ENCODE peak calls at places on chromosome 12, in five cellular contexts. M is cardiac muscle cell, Y is lower lobe of right lung, U is tibial artery, W is sigmoid colon. T is an unnamed sample.

GRCh38 chr12:22276846-22277245 is 57.7 kb downstream of the ST8SIA1 start:
- DNase-seq in W (no peak), Y (no peak), U (no peak), M (no peak), T (no peak)

GRCh38 chr12:9098463-9099026 is 17.2 kb downstream of the A2M start:
- DNase-seq in U (no peak), Y (no peak), W (no peak), M (no peak), T (no peak)

GRCh38 chr12:57477710-57478681 is 1.7 kb downstream of the ARHGAP9 start:
- DNase-seq in Y (no peak), M (no peak), W (no peak), U (no peak), T (peak; percentile 99)

GRCh38 chr12:51428256-51428655 is 3.6 kb downstream of the SLC4A8 start:
- DNase-seq in W (no peak), U (no peak), Y (no peak), M (no peak), T (no peak)

GRCh38 chr12:103495158-103495782 is 498 bp downstream of the C12orf42 start:
- DNase-seq in M (peak; percentile 50), Y (peak; percentile 41), W (no peak), U (no peak), T (no peak)

GRCh38 chr12:75935544-75936242 is 95.9 kb downstream of the PHLDA1 start:
- DNase-seq in Y (no peak), U (no peak), W (no peak), M (no peak), T (no peak)

GRCh38 chr12:116138781-116139180 is 138.7 kb downstream of the MED13L start:
- DNase-seq in U (no peak), M (no peak), Y (no peak), W (no peak), T (no peak)

GRCh38 chr12:101235686-101236085 is 25.6 kb upstream of the SLC5A8 start:
- DNase-seq in M (no peak), Y (no peak), W (no peak), U (no peak), T (no peak)

GRCh38 chr12:66709444-66709773 is 30.5 kb upstream of the GRIP1 start:
- DNase-seq in Y (no peak), W (no peak), U (no peak), M (no peak), T (no peak)

DNA sequence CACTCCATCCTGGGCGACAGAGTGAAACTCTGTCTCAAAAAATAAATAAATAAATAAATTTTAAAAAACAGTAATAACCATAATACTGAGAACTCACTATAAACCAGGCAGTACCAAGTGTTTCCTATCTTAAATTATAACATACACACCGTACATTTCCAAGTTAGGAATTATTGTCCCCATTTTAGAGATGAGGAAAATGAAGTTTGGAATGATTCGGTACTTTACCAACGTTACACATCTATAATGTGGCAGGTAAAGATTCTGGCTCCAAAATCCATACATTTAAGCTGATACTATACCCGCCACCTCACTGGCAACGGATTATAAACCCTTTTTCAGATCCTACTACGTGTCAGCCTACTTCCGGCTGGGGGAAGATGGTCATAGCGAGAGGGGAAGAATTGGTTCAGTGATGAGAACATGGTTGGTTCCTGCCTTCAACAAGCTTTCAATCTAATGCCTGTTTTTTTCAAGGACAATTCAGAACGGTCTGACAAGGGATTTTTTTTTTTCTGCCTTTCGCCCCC is 105.9 kb upstream of the ATF7IP start:
- DNase-seq in Y (no peak), M (no peak), W (no peak), U (no peak), T (no peak)
- H3K4me1 ChIP-seq in Y (peaks cover 59% of the 10 kb centered on the region), M (peaks cover 35% of the 10 kb centered on the region), W (peaks cover 5% of the 10 kb centered on the region), U (peaks cover 33% of the 10 kb centered on the region), T (peaks cover 25% of the 10 kb centered on the region)

DNA sequence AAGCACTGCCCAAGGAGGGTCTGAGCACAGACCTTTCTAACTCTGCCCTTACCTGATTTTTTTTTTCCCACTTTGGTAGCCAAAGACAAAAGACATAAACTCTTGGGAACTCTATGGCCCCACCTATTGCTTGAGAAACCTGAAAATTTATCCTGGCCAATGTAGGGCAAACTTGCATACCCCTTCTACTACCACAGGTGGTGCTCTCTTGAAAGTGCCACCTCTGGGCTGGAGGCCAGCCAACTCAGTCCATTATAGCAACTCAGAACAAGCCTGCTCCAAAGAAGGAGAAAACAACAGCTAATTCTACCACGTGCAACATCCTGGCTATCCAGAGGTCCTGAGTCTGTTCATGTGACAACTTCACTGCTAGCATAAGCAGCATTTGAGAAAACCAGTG is 55.7 kb upstream of the ABCD2 start:
- DNase-seq in Y (no peak), U (no peak), W (no peak), M (no peak), T (no peak)
- H3K27me3 ChIP-seq in Y (no peaks in the 10 kb centered on the region), U (no peaks in the 10 kb centered on the region), W (no peaks in the 10 kb centered on the region), M (no peaks in the 10 kb centered on the region), T (no peaks in the 10 kb centered on the region)

GRCh38 chr12:104670439-104671406 is 214.0 kb downstream of the CHST11 start:
- DNase-seq in M (no peak), W (no peak), U (no peak), Y (peak; percentile 76), T (peak; percentile 10)

GRCh38 chr12:104669851-104670337 is 213.1 kb downstream of the CHST11 start:
- DNase-seq in W (peak; percentile 88), Y (peak; percentile 72), M (no peak), U (no peak), T (no peak)

GRCh38 chr12:104668274-104668718 is 211.5 kb downstream of the CHST11 start:
- DNase-seq in U (no peak), W (no peak), Y (peak; percentile 70), M (peak; percentile 70), T (peak; percentile 58)

GRCh38 chr12:104667139-104667538 is 210.4 kb downstream of the CHST11 start:
- DNase-seq in M (no peak), W (peak; percentile 79), Y (no peak), U (no peak), T (no peak)

GRCh38 chr12:104669057-104669770 is 212.5 kb downstream of the CHST11 start:
- DNase-seq in W (peak; percentile 91), U (peak; percentile 90), Y (peak; percentile 73), M (peak; percentile 62), T (peak; percentile 47)
- H3K27ac ChIP-seq in W (peak overlapping the region; percentile 14), U (peak overlapping the region; percentile 75), Y (peak overlapping the region; percentile 73), M (peak overlapping the region; percentile 86), T (no peak overlapping the region)

GRCh38 chr12:6450869-6451347 is 934 bp upstream of the TAPBPL start:
- DNase-seq in Y (no peak), M (no peak), U (no peak), W (peak; percentile 83), T (no peak)
- H3K4me1 ChIP-seq in Y (peaks cover 27% of the 10 kb centered on the region), M (peaks cover 24% of the 10 kb centered on the region), U (peaks cover 30% of the 10 kb centered on the region), W (no peaks in the 10 kb centered on the region), T (peaks cover 32% of the 10 kb centered on the region)

DNA sequence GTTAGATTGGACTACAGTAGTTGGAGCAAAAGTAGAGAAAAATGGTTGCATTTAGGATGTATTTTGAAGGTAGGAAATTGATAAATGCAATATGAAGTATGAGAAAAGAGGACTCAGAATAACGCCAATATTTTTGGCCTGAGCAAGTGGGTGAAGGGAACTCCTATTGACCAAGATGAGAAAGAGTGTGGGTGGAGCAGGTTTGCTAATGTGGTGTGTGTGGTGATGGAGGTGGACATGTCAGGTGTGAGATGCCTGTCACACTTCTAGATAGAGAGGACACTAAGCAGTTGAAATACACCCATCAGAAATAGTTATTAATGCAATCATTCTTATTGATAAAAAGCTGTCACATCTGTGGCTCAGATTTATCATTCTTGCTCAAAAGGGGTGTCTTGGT is 7.3 kb downstream of the GUCY2C start:
- DNase-seq in U (no peak), Y (no peak), W (no peak), M (no peak), T (no peak)
- H3K27me3 ChIP-seq in U (peaks cover 3% of the 10 kb centered on the region), Y (no peaks in the 10 kb centered on the region), W (no peaks in the 10 kb centered on the region), M (no peaks in the 10 kb centered on the region), T (no peaks in the 10 kb centered on the region)

DNA sequence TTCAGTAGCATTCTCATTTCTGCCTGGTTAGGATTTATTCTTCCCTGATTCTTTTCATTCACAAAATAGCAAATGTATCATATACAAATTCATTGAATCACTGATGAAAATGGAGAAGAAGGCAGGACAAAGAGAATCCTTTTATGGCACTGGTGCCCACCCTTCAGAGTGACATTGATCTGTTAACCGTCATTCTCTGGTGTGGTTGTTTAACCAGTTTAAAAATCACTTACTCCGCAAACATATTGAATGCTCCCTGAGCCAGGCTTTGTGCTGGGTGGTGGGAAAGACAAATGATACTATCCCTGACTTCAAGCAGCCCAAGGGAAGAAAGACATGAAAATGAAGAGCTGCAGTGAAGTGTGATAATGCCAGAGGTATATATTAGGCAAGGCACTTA is 187.5 kb upstream of the SLC38A2 start:
- DNase-seq in Y (no peak), W (no peak), U (no peak), M (no peak), T (no peak)
- H3K27ac ChIP-seq in Y (no peak overlapping the region), W (no peak overlapping the region), U (no peak overlapping the region), M (no peak overlapping the region), T (no peak overlapping the region)

T was measured in SJSA1.